ENCODE peak calls at places on chromosomes 7 and 10, in five cellular contexts. One of them, this sample, is unnamed.

GRCh38 chr10:120076966-120077706 is 184.6 kb downstream of the SEC23IP start:
- DNase-seq in AG10803: no peak
- DNase-seq in sigmoid colon: no peak
- DNase-seq in HFF-Myc: no peak
- DNase-seq in fibroblast of mammary gland: no peak
- DNase-seq in this sample: no peak

GRCh38 chr7:151252961-151253691 is 4.6 kb upstream of the SMARCD3 start:
- DNase-seq in AG10803: peak
- DNase-seq in sigmoid colon: no peak
- DNase-seq in HFF-Myc: no peak
- DNase-seq in fibroblast of mammary gland: no peak
- DNase-seq in this sample: no peak

GRCh38 chr10:48526846-48527505 is 77.9 kb downstream of the ARHGAP22 start:
- DNase-seq in AG10803: no peak
- DNase-seq in sigmoid colon: no peak
- DNase-seq in HFF-Myc: no peak
- DNase-seq in fibroblast of mammary gland: no peak
- DNase-seq in this sample: no peak

GRCh38 chr10:114615600-114616007 is 42.5 kb downstream of the ABLIM1 start:
- DNase-seq in AG10803: no peak
- DNase-seq in sigmoid colon: no peak
- DNase-seq in HFF-Myc: no peak
- DNase-seq in fibroblast of mammary gland: no peak
- DNase-seq in this sample: no peak

GRCh38 chr7:40986351-40986873 is 716.5 kb downstream of the INHBA start:
- DNase-seq in AG10803: peak
- DNase-seq in sigmoid colon: no peak
- DNase-seq in HFF-Myc: no peak
- DNase-seq in fibroblast of mammary gland: peak
- DNase-seq in this sample: peak

GRCh38 chr7:1559626-1560590 is 3.9 kb upstream of the TMEM184A start:
- DNase-seq in AG10803: no peak
- DNase-seq in sigmoid colon: no peak
- DNase-seq in HFF-Myc: no peak
- DNase-seq in fibroblast of mammary gland: no peak
- DNase-seq in this sample: no peak

GRCh38 chr10:132637477-132638129 is 100.0 kb downstream of the INPP5A start:
- DNase-seq in AG10803: peak
- DNase-seq in sigmoid colon: peak
- DNase-seq in HFF-Myc: peak
- DNase-seq in fibroblast of mammary gland: peak
- DNase-seq in this sample: no peak

GRCh38 chr10:128287099-128287498 is 160.9 kb upstream of the MKI67 start:
- DNase-seq in AG10803: no peak
- DNase-seq in sigmoid colon: no peak
- DNase-seq in HFF-Myc: no peak
- DNase-seq in fibroblast of mammary gland: no peak
- DNase-seq in this sample: no peak

GRCh38 chr7:106523482-106523881 is 137.5 kb downstream of the CCDC71L start:
- DNase-seq in AG10803: no peak
- DNase-seq in sigmoid colon: no peak
- DNase-seq in HFF-Myc: no peak
- DNase-seq in fibroblast of mammary gland: no peak
- DNase-seq in this sample: no peak

GRCh38 chr7:112334366-112334765 is 115.9 kb upstream of the IFRD1 start:
- DNase-seq in AG10803: no peak
- DNase-seq in sigmoid colon: no peak
- DNase-seq in HFF-Myc: no peak
- DNase-seq in fibroblast of mammary gland: no peak
- DNase-seq in this sample: no peak

GRCh38 chr7:31940167-31940566 is 130.0 kb downstream of the PDE1C start:
- DNase-seq in AG10803: no peak
- DNase-seq in sigmoid colon: no peak
- DNase-seq in HFF-Myc: no peak
- DNase-seq in fibroblast of mammary gland: no peak
- DNase-seq in this sample: no peak

GRCh38 chr10:131790021-131790420 is 110.8 kb upstream of the PPP2R2D start:
- DNase-seq in AG10803: no peak
- DNase-seq in sigmoid colon: peak
- DNase-seq in HFF-Myc: no peak
- DNase-seq in fibroblast of mammary gland: peak
- DNase-seq in this sample: no peak

GRCh38 chr10:72276013-72276387 is 2.3 kb downstream of the DDIT4 start:
- DNase-seq in AG10803: no peak
- DNase-seq in sigmoid colon: no peak
- DNase-seq in HFF-Myc: no peak
- DNase-seq in fibroblast of mammary gland: peak
- DNase-seq in this sample: no peak

GRCh38 chr7:73876973-73877372 is 16.0 kb downstream of the TMEM270 start:
- DNase-seq in AG10803: no peak
- DNase-seq in sigmoid colon: no peak
- DNase-seq in HFF-Myc: no peak
- DNase-seq in fibroblast of mammary gland: no peak
- DNase-seq in this sample: no peak

GRCh38 chr7:151940048-151940845 is 16.0 kb upstream of the GALNTL5 start:
- DNase-seq in AG10803: peak
- DNase-seq in sigmoid colon: peak
- DNase-seq in HFF-Myc: peak
- DNase-seq in fibroblast of mammary gland: peak
- DNase-seq in this sample: peak

GRCh38 chr7:4245866-4246470 is 436.1 kb upstream of the FOXK1 start:
- DNase-seq in AG10803: no peak
- DNase-seq in sigmoid colon: no peak
- DNase-seq in HFF-Myc: no peak
- DNase-seq in fibroblast of mammary gland: no peak
- DNase-seq in this sample: no peak

GRCh38 chr7:70808876-70809275 is 323.1 kb upstream of the GALNT17 start:
- DNase-seq in AG10803: no peak
- DNase-seq in sigmoid colon: no peak
- DNase-seq in HFF-Myc: no peak
- DNase-seq in fibroblast of mammary gland: no peak
- DNase-seq in this sample: no peak

GRCh38 chr10:73991846-73992245 is 6.1 kb upstream of the VCL start:
- DNase-seq in AG10803: no peak
- DNase-seq in sigmoid colon: no peak
- DNase-seq in HFF-Myc: no peak
- DNase-seq in fibroblast of mammary gland: no peak
- DNase-seq in this sample: no peak

GRCh38 chr7:54846272-54846671 is 87.3 kb upstream of the SEC61G start:
- DNase-seq in AG10803: peak
- DNase-seq in sigmoid colon: no peak
- DNase-seq in HFF-Myc: no peak
- DNase-seq in fibroblast of mammary gland: peak
- DNase-seq in this sample: no peak

GRCh38 chr7:25028370-25028971 is 48.5 kb upstream of the OSBPL3 start:
- DNase-seq in AG10803: peak
- DNase-seq in sigmoid colon: no peak
- DNase-seq in HFF-Myc: peak
- DNase-seq in fibroblast of mammary gland: peak
- DNase-seq in this sample: peak

GRCh38 chr10:129694633-129695356 is 227.8 kb downstream of the MGMT start:
- DNase-seq in AG10803: peak
- DNase-seq in sigmoid colon: peak
- DNase-seq in HFF-Myc: no peak
- DNase-seq in fibroblast of mammary gland: peak
- DNase-seq in this sample: no peak

GRCh38 chr7:134174797-134175261 is 47.7 kb downstream of the LRGUK start:
- DNase-seq in AG10803: peak
- DNase-seq in sigmoid colon: no peak
- DNase-seq in HFF-Myc: peak
- DNase-seq in fibroblast of mammary gland: peak
- DNase-seq in this sample: no peak

GRCh38 chr10:2079603-2080078 is 342.3 kb upstream of the ADARB2 start:
- DNase-seq in AG10803: no peak
- DNase-seq in sigmoid colon: no peak
- DNase-seq in HFF-Myc: no peak
- DNase-seq in fibroblast of mammary gland: no peak
- DNase-seq in this sample: no peak

GRCh38 chr10:44465430-44466115 is 80.7 kb upstream of the CXCL12 start:
- DNase-seq in AG10803: no peak
- DNase-seq in sigmoid colon: no peak
- DNase-seq in HFF-Myc: no peak
- DNase-seq in fibroblast of mammary gland: no peak
- DNase-seq in this sample: no peak

GRCh38 chr10:111445709-111446108 is 368.9 kb downstream of the ADRA2A start:
- DNase-seq in AG10803: no peak
- DNase-seq in sigmoid colon: no peak
- DNase-seq in HFF-Myc: no peak
- DNase-seq in fibroblast of mammary gland: peak
- DNase-seq in this sample: no peak

DNA sequence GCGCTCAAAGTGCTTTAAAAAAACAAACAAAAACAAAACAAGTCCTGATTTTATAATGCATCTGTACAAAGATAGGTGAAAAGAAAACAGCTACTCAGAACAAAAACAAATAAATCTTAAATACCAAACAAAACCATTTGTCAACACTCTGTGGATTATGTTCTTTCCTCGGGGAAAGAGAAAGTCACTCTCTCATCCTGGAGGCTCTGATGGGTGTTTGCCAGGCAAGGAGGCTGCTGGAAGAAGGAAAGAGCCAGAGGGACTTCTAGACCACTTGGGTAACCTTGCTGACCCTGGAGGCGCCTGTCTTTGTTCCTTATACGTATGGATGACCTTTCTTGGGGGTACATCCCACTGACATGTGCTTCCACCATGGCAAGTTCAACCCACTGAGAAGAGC is 92.7 kb downstream of the ZRANB1 start:
- DNase-seq in AG10803: peak
- DNase-seq in sigmoid colon: no peak
- DNase-seq in HFF-Myc: no peak
- DNase-seq in fibroblast of mammary gland: peak
- DNase-seq in this sample: no peak
- H3K4me3 ChIP-seq in AG10803: no peak
- H3K4me3 ChIP-seq in sigmoid colon: no peak
- H3K4me3 ChIP-seq in HFF-Myc: no peak
- H3K4me3 ChIP-seq in fibroblast of mammary gland: no peak
- H3K4me3 ChIP-seq in this sample: no peak

GRCh38 chr7:82247814-82248433 is 195.7 kb downstream of the CACNA2D1 start:
- DNase-seq in AG10803: peak
- DNase-seq in sigmoid colon: no peak
- DNase-seq in HFF-Myc: no peak
- DNase-seq in fibroblast of mammary gland: peak
- DNase-seq in this sample: no peak

GRCh38 chr7:82241371-82241770 is 202.2 kb downstream of the CACNA2D1 start:
- DNase-seq in AG10803: no peak
- DNase-seq in sigmoid colon: no peak
- DNase-seq in HFF-Myc: no peak
- DNase-seq in fibroblast of mammary gland: no peak
- DNase-seq in this sample: no peak

GRCh38 chr7:82249979-82250378 is 193.6 kb downstream of the CACNA2D1 start:
- DNase-seq in AG10803: no peak
- DNase-seq in sigmoid colon: no peak
- DNase-seq in HFF-Myc: no peak
- DNase-seq in fibroblast of mammary gland: peak
- DNase-seq in this sample: no peak

GRCh38 chr7:82250598-82250997 is 193.0 kb downstream of the CACNA2D1 start:
- DNase-seq in AG10803: peak
- DNase-seq in sigmoid colon: no peak
- DNase-seq in HFF-Myc: no peak
- DNase-seq in fibroblast of mammary gland: no peak
- DNase-seq in this sample: no peak

GRCh38 chr7:82244947-82245346 is 198.6 kb downstream of the CACNA2D1 start:
- DNase-seq in AG10803: no peak
- DNase-seq in sigmoid colon: no peak
- DNase-seq in HFF-Myc: no peak
- DNase-seq in fibroblast of mammary gland: no peak
- DNase-seq in this sample: no peak
- TF ChIP-seq CTCF in AG10803: no peak
- TF ChIP-seq CTCF in sigmoid colon: no peak
- TF ChIP-seq CTCF in HFF-Myc: no peak
- TF ChIP-seq CTCF in fibroblast of mammary gland: no peak
- TF ChIP-seq CTCF in this sample: no peak

DNA sequence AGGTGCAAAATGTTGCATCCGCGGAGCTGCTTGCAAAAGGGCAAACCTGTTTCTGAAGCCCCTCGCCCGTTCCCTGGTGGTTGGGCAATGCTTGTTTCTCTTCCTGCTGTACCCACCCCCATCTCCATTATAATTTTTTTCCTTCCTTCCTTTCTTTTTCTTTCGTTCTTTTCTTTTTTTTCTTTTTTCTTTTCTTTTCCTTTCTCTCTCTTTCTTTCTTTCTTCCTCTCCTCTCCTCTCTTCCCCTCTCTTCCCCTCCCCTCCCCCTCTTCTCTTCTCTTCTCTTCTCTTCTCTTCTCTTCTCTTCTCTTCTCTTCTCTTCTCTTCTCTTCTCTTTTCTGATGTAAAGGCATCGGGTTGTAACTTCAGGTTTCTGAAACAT is 278.2 kb downstream of the GATA3 start:
- DNase-seq in AG10803: no peak
- DNase-seq in sigmoid colon: no peak
- DNase-seq in HFF-Myc: no peak
- DNase-seq in fibroblast of mammary gland: no peak
- DNase-seq in this sample: no peak
- H3K4me3 ChIP-seq in AG10803: no peak
- H3K4me3 ChIP-seq in sigmoid colon: peak
- H3K4me3 ChIP-seq in HFF-Myc: no peak
- H3K4me3 ChIP-seq in fibroblast of mammary gland: no peak
- H3K4me3 ChIP-seq in this sample: no peak

GRCh38 chr10:24962998-24963397 is 10.6 kb upstream of the PRTFDC1 start:
- DNase-seq in AG10803: no peak
- DNase-seq in sigmoid colon: no peak
- DNase-seq in HFF-Myc: no peak
- DNase-seq in fibroblast of mammary gland: peak
- DNase-seq in this sample: no peak

GRCh38 chr10:24963646-24964045 is 11.2 kb upstream of the PRTFDC1 start:
- DNase-seq in AG10803: no peak
- DNase-seq in sigmoid colon: no peak
- DNase-seq in HFF-Myc: no peak
- DNase-seq in fibroblast of mammary gland: no peak
- DNase-seq in this sample: no peak

GRCh38 chr10:24961582-24961981 is 9.2 kb upstream of the PRTFDC1 start:
- DNase-seq in AG10803: no peak
- DNase-seq in sigmoid colon: no peak
- DNase-seq in HFF-Myc: no peak
- DNase-seq in fibroblast of mammary gland: peak
- DNase-seq in this sample: no peak

GRCh38 chr10:24957624-24958435 is 5.4 kb upstream of the PRTFDC1 start:
- DNase-seq in AG10803: peak
- DNase-seq in sigmoid colon: no peak
- DNase-seq in HFF-Myc: peak
- DNase-seq in fibroblast of mammary gland: peak
- DNase-seq in this sample: peak

DNA sequence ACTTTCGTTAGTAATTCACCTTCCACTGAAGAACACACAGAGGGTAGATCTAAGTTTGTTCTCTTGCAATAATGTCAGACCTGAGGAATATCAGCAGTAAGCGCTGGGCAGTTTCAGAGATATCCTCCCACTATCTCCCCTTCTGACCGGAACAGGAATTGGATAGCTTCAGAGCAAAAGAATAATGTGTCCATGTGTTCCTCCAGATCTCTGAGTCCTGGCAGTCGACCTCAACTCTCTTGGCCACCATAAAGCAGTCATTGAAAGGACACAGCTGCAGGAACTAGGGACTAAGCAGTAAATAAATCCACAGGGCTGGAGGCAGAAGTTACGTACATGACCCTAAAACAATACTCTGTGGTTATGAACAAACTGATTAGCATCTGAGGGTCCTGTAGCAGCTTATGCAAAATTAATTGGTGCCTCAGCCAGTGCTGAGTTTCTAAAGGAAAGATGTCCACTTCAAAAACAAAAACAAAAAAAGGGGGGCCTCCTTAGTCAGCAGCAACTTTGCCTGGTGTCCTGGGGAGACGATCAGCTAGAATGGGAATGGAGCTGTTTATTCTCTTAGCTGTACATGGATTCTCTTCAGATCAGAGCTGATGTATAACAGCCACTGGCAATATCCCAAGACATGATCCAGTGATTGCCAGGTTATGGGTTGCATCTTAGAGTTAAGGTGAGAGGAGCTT is 6.4 kb upstream of the PRTFDC1 start:
- DNase-seq in AG10803: peak
- DNase-seq in sigmoid colon: peak
- DNase-seq in HFF-Myc: peak
- DNase-seq in fibroblast of mammary gland: peak
- DNase-seq in this sample: no peak
- TF ChIP-seq CTCF in AG10803: peak
- TF ChIP-seq CTCF in sigmoid colon: peak
- TF ChIP-seq CTCF in HFF-Myc: no peak
- TF ChIP-seq CTCF in fibroblast of mammary gland: no peak
- TF ChIP-seq CTCF in this sample: no peak

This sample was measured in AG04449.